ENCODE peak calls at places on chromosomes 16 and 17, in four cellular contexts. Q, D, R and I are unnamed samples.

GRCh38 chr16:27795992-27796614 is 246.2 kb downstream of the KATNIP start:
- DNase-seq in Q (no peak), D (no peak), R (peak; percentile 24), I (peak; percentile 45)

GRCh38 chr17:79609616-79610150 is 1.2 kb downstream of the RBFOX3 start:
- DNase-seq in Q (no peak), D (no peak), R (no peak), I (no peak)

GRCh38 chr17:19574956-19575355 is 41.3 kb downstream of the SLC47A1 start:
- DNase-seq in Q (no peak), D (no peak), R (no peak), I (no peak)

GRCh38 chr17:75738218-75738802 is 17.1 kb downstream of the ITGB4 start:
- DNase-seq in Q (peak; percentile 67), D (no peak), R (no peak), I (no peak)

GRCh38 chr17:35373984-35374765 is 754 bp upstream of the SLFN11 start:
- DNase-seq in Q (peak; percentile 12), D (peak; percentile 63), R (peak; percentile 23), I (peak; percentile 14)

GRCh38 chr17:9465216-9465921 is 110.3 kb downstream of the STX8 start:
- DNase-seq in Q (no peak), D (peak; percentile 14), R (no peak), I (no peak)

GRCh38 chr17:72358465-72358864 is 237.6 kb downstream of the SOX9 start:
- DNase-seq in Q (no peak), D (no peak), R (no peak), I (peak; percentile 75)

GRCh38 chr17:64617125-64617780 is 44.9 kb downstream of the SMURF2 start:
- DNase-seq in Q (no peak), D (no peak), R (no peak), I (no peak)

GRCh38 chr16:53501216-53501859 is 1.7 kb downstream of the AKTIP start:
- DNase-seq in Q (no peak), D (no peak), R (no peak), I (no peak)

GRCh38 chr17:80023261-80024205 is 12.1 kb downstream of the TBC1D16 start:
- DNase-seq in Q (no peak), D (peak; percentile 86), R (no peak), I (no peak)

DNA sequence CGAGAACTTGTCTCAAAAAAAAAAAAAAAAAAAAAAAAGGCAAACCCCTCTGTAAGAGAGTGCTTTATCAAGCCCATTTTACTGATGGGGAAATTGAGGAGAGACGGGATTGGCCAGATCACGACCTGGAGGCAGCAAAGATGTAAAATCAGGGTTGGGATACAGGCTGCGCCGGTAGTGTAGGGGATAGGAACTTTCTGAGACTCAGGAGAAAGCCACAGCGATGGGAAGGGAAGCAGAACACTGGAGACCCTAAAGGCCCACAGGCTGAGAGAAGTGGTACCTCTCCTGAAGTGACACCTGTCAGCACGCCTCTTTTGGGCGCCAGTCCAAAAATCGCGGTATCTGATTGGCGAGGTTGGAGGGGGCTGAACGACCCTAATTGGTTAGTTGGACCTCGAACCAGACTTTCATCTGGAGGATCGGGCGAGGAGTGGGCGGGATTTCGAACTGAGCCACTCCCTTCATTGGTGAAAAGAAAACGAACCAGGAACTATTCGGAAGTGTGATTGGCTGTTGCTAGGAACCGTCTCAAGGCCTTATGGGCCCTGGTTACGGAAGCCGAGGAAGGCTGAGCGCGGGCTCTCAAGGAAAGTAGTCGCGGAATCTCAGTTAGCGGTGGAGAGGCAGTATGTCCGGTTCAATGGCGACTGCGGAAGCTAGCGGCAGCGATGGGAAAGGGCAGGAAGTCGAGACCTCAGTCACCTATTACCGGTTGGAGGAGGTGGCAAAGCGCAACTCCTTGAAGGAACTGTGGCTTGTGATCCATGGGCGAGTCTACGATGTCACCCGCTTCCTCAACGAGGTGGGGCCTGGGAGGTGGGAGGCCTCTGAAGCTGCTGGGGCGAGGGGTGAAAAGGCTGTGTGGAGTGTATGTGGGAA is at the start of gene CYB5B:
- DNase-seq in Q (peak; percentile 79), D (peak; percentile 94), R (peak; percentile 94), I (peak; percentile 87)
- TF ChIP-seq POLR2A in Q (peak; percentile 96), D (peak; percentile 58), R (peak; percentile 90), I (peak; percentile 63)

DNA sequence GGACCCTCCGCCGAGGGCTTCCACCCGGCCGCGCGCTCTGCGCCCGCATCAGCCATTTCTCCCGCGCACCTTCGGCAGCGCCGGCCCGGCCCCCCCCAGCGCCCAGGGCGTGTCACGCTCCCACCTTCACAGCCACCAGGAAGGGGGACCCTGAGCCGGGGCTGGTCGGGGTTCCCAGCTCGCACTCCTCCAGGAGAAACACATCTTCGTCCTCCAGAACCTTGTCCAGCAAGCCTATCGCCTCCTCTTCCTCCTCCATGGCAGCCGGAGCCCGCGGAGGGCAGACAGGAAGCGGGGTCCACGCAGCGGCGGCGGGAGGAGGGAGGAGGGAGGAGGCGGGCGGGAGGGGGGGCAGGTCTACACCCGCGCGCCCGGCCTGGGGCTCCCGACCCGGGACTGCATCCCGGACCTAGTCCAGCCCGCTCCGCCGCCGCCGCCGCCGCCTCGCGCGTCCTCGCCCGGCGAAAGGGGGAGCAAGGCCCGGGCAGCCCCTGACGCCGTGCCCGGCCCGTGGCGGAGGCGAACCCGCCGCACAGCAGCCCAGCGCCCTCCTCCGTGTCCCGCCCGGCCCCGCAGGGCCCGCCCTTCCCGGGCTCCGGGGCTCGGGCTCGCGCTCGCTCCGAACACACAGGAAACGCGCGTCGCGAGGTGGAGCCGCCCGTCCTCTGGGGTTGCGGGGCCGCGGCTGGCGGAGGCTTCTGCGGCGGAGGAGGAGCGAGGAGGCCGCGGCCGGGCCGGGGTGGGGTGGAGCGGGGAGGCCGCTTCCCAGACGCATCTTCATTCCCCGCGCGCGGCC is 70.8 kb downstream of the ABR start:
- DNase-seq in Q (peak; percentile 73), D (no peak), R (peak; percentile 50), I (no peak)
- TF ChIP-seq POLR2A in Q (no peak), D (peak; percentile 24), R (peak; percentile 11), I (peak; percentile 49)

GRCh38 chr16:67551091-67551490 is 11.2 kb upstream of the CTCF start:
- DNase-seq in Q (no peak), D (no peak), R (no peak), I (no peak)

GRCh38 chr16:67548265-67549126 is 13.8 kb upstream of the CTCF start:
- DNase-seq in Q (no peak), D (no peak), R (no peak), I (no peak)

GRCh38 chr16:67549240-67549639 is 13.1 kb upstream of the CTCF start:
- DNase-seq in Q (no peak), D (no peak), R (no peak), I (no peak)

GRCh38 chr16:67551972-67552371 is 10.4 kb upstream of the CTCF start:
- DNase-seq in Q (no peak), D (no peak), R (no peak), I (no peak)

DNA sequence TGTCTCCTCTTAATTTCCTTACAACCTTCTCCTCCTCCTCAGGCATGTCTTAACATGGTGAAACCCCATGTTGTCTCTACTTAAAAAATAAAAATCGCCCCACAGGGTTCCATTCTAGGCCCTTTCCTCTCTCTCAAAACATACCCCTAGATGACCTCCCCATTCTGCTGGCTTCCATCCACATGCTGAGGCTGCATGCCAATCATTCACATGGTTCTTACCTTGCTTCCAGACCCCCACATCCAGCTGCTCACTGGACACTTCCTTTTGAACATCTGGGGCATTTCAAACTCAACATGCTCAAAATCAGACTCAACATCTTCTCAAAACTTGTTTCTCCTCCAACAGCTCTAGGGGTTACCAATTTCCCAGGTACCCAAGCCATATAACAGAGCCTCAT is 12.4 kb upstream of the CTCF start:
- DNase-seq in Q (no peak), D (no peak), R (no peak), I (no peak)
- TF ChIP-seq POLR2A in Q (no peak), D (no peak), R (no peak), I (no peak)

DNA sequence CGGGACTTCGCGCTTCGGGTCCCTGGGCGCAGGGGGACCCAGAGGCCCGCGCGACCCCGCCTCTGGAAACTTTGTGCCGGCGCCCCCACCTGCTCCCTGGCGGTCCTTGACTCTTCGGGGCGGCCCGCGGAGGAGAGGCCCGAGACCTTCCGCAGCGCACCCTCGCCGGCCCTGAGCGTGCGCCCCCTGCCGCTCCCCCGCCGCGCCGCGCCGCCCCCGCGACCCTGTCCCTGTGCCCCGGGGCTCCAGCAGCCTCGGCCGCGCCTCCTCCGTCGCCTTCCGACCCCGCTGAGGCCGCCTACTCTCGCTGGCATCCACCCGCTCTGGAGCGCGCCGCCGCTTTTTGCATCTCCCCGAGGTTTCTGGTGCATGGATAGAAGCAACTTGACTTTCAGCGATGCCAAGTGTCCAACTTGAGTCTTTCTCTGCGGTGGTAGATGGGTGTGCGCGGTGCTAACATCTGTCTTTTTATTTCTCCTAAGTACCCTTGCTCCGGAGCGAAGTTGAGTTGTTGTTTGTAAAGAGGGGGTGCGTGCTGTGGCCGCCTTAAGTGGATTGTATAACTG is 414 bp downstream of the DUSP14 start:
- DNase-seq in Q (peak; percentile 52), D (peak; percentile 63), R (peak; percentile 60), I (no peak)
- TF ChIP-seq POLR2A in Q (no peak), D (no peak), R (no peak), I (no peak)

DNA sequence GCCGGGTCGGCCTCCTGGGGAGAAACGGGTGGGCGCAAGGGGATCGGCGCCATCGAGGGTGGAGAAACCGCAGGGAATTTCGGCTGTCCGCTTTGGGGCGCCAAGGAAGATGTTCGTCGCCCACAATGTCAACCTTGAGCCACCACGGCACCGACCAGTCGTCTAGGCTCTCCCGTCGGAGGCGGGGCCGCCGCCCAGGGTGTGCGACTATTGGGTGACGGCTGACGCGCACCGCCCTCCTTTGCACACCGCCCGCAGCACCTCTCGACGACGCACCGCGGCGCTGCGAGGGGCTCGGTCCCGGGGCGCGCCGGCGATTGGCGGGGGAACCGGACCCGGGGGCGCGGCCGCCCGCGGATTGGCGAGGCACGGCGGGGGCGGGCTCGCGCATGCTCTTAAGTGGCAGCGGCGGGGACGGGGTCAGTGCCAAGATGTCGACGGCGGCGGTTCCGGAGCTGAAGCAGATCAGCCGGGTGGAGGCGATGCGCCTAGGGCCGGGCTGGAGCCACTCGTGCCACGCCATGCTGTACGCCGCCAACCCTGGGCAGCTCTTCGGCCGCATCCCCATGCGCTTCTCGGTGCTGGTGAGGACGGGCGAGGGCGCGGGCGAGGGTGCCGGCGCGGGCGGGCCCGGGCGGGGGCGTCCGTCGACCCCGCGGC is at the start of gene NUDT16L1:
- DNase-seq in Q (peak; percentile 100), D (peak; percentile 98), R (peak; percentile 97), I (peak; percentile 99)
- TF ChIP-seq POLR2A in Q (peak; percentile 85), D (peak; percentile 90), R (peak; percentile 81), I (peak; percentile 80)